ENCODE peak calls at places on chromosomes 11 and 22, in seven cellular contexts. One of them, this sample, is unnamed.
A peak's percentile ranks its signal among the peaks of the same experiment; 100 is the strongest.

GRCh38 chr11:70481625-70482528 is 83.5 kb downstream of the CTTN start:
- DNase-seq in A549: peak; percentile 74
- DNase-seq in GM12878: no peak
- DNase-seq in K562: no peak
- DNase-seq in H1: no peak
- DNase-seq in IMR-90: peak; percentile 63
- DNase-seq in HepG2: no peak
- DNase-seq in this sample: no peak

GRCh38 chr22:19848298-19849224 is 6.1 kb downstream of the GNB1L start:
- DNase-seq in GM12878: no peak
- DNase-seq in IMR-90: no peak
- DNase-seq in A549: peak; percentile 20
- DNase-seq in HepG2: no peak
- DNase-seq in K562: peak; percentile 82
- DNase-seq in H1: no peak
- DNase-seq in this sample: no peak

GRCh38 chr22:43129426-43130425 is 13.5 kb downstream of the MCAT start:
- DNase-seq in H1: no peak
- DNase-seq in GM12878: no peak
- DNase-seq in IMR-90: no peak
- DNase-seq in HepG2: no peak
- DNase-seq in A549: no peak
- DNase-seq in K562: no peak
- DNase-seq in this sample: no peak

GRCh38 chr11:36399745-36400144 is 103.7 kb downstream of the PRR5L start:
- DNase-seq in IMR-90: no peak
- DNase-seq in A549: no peak
- DNase-seq in GM12878: no peak
- DNase-seq in HepG2: no peak
- DNase-seq in K562: no peak
- DNase-seq in H1: no peak
- DNase-seq in this sample: no peak

GRCh38 chr11:74162688-74163467 is 7.9 kb downstream of the C2CD3 start:
- DNase-seq in A549: no peak
- DNase-seq in H1: no peak
- DNase-seq in HepG2: no peak
- DNase-seq in K562: no peak
- DNase-seq in GM12878: peak; percentile 26
- DNase-seq in IMR-90: no peak
- DNase-seq in this sample: no peak

GRCh38 chr11:74437441-74437840 is 29.9 kb downstream of the KCNE3 start:
- DNase-seq in K562: no peak
- DNase-seq in H1: no peak
- DNase-seq in A549: no peak
- DNase-seq in IMR-90: peak; percentile 39
- DNase-seq in GM12878: no peak
- DNase-seq in HepG2: no peak
- DNase-seq in this sample: no peak

GRCh38 chr11:76313913-76314740 is 66.8 kb downstream of the THAP12 start:
- DNase-seq in IMR-90: no peak
- DNase-seq in H1: peak; percentile 25
- DNase-seq in A549: no peak
- DNase-seq in K562: peak; percentile 33
- DNase-seq in HepG2: no peak
- DNase-seq in GM12878: no peak
- DNase-seq in this sample: no peak

GRCh38 chr11:38332046-38332445 is 1734.0 kb upstream of the RAG2 start:
- DNase-seq in HepG2: no peak
- DNase-seq in H1: no peak
- DNase-seq in GM12878: no peak
- DNase-seq in A549: no peak
- DNase-seq in K562: no peak
- DNase-seq in IMR-90: no peak
- DNase-seq in this sample: no peak

GRCh38 chr11:1012740-1013627 is 23.5 kb downstream of the MUC6 start:
- DNase-seq in HepG2: no peak
- DNase-seq in IMR-90: no peak
- DNase-seq in K562: no peak
- DNase-seq in A549: no peak
- DNase-seq in GM12878: no peak
- DNase-seq in H1: no peak
- DNase-seq in this sample: no peak

GRCh38 chr11:1619449-1619848 is 2.5 kb downstream of the KRTAP5-4 start:
- DNase-seq in H1: no peak
- DNase-seq in K562: no peak
- DNase-seq in IMR-90: peak; percentile 15
- DNase-seq in A549: no peak
- DNase-seq in GM12878: no peak
- DNase-seq in HepG2: no peak
- DNase-seq in this sample: no peak

GRCh38 chr11:133181066-133181465 is 351.2 kb downstream of the OPCML start:
- DNase-seq in GM12878: no peak
- DNase-seq in HepG2: no peak
- DNase-seq in A549: no peak
- DNase-seq in H1: no peak
- DNase-seq in K562: no peak
- DNase-seq in IMR-90: no peak
- DNase-seq in this sample: no peak

DNA sequence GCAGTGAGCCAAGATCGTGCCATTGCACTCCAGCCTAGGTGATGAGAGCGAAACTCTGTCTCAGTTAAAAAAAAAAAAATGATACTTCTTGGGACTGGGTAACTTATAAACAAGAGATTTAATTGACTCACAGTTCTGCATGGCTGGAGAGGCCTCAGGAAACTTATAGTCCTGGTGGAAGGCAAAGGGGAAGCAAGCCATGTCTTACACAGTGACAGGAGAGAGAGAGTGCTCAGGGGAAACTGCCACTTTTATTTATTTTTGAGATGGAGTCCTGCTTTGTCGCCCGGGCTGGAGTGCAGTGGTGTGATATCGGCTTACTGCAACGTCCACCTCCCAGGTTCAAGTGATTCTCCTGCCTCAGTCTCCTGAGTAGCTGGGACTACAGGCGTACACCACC is 8.2 kb downstream of the SDF2L1 start:
- DNase-seq in HepG2: no peak
- DNase-seq in GM12878: no peak
- DNase-seq in H1: no peak
- DNase-seq in IMR-90: no peak
- DNase-seq in K562: no peak
- DNase-seq in A549: no peak
- DNase-seq in this sample: no peak
- H3K4me3 ChIP-seq in HepG2: no peak overlapping the region
- H3K4me3 ChIP-seq in GM12878: no peak overlapping the region
- H3K4me3 ChIP-seq in H1: no peak overlapping the region
- H3K4me3 ChIP-seq in IMR-90: no peak overlapping the region
- H3K4me3 ChIP-seq in K562: no peak overlapping the region
- H3K4me3 ChIP-seq in A549: no peak overlapping the region
- H3K4me3 ChIP-seq in this sample: no peak overlapping the region

DNA sequence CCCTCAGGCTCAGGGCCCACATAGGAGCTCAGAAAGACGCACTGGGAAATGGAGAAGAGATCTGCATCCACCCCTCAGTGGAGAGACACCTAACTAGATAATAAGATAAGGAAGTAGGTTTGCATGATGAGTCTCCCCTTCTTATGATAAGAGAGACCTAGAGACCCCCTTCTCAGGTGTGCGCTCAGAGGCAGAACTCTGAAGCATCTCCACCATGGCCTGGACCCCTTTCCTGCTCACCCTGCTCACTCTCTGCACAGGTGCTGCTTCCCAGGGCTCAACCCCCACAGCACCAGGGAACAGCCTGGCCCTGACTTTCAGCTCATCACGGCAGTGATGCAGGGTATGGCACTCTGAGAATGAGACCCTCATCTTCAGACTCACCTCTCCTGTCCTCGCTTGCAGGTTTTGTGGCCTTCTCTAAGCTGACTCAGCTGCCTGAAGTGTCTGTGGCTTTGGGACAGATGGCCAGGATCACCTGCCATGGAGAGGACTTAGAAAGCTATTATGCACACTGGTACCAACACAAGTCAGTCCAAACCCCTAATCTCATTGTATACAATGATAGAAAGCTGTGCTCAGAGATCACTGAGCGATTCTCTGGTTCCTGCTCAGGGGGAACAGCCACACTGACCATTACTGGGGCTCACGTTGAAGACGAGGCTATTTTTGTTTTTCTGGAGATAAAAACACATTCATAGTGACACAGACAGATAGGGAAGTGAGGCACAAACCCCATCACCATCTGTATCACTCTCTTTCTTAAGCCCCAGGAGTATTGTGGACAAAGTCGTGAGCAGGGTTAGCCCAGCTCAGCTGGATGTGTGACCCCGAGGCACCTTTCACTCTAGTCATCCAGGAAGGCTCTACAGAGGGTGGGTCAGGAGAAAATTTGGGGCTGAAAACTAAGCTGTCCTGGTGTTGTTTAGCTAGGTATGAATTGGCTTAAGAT is 29.7 kb upstream of the IGLL5 start:
- DNase-seq in GM12878: no peak
- DNase-seq in H1: no peak
- DNase-seq in A549: no peak
- DNase-seq in HepG2: no peak
- DNase-seq in IMR-90: no peak
- DNase-seq in K562: no peak
- DNase-seq in this sample: no peak
- TF ChIP-seq RFX5 in GM12878: no peak
- TF ChIP-seq RFX5 in H1: no peak
- TF ChIP-seq RFX5 in A549: no peak
- TF ChIP-seq RFX5 in HepG2: no peak
- TF ChIP-seq RFX5 in IMR-90: no peak
- TF ChIP-seq RFX5 in K562: no peak
- TF ChIP-seq RFX5 in this sample: no peak

GRCh38 chr11:17543041-17543440 is 1.2 kb downstream of the USH1C start:
- DNase-seq in GM12878: no peak
- DNase-seq in HepG2: no peak
- DNase-seq in K562: no peak
- DNase-seq in A549: no peak
- DNase-seq in H1: no peak
- DNase-seq in IMR-90: no peak
- DNase-seq in this sample: no peak

GRCh38 chr11:17546240-17546639 is 819 bp upstream of the OTOG start:
- DNase-seq in K562: no peak
- DNase-seq in GM12878: no peak
- DNase-seq in H1: no peak
- DNase-seq in IMR-90: no peak
- DNase-seq in HepG2: no peak
- DNase-seq in A549: no peak
- DNase-seq in this sample: no peak

GRCh38 chr11:17542249-17542648 is 2.0 kb downstream of the USH1C start:
- DNase-seq in HepG2: peak; percentile 62
- DNase-seq in A549: peak; percentile 26
- DNase-seq in K562: no peak
- DNase-seq in IMR-90: no peak
- DNase-seq in GM12878: no peak
- DNase-seq in H1: no peak
- DNase-seq in this sample: no peak

GRCh38 chr11:17543574-17544180 is 539 bp downstream of the USH1C start:
- DNase-seq in IMR-90: no peak
- DNase-seq in K562: no peak
- DNase-seq in GM12878: no peak
- DNase-seq in A549: no peak
- DNase-seq in HepG2: no peak
- DNase-seq in H1: no peak
- DNase-seq in this sample: no peak

GRCh38 chr11:17544181-17544622 is at the start of gene USH1C:
- DNase-seq in H1: no peak
- DNase-seq in IMR-90: no peak
- DNase-seq in HepG2: no peak
- DNase-seq in K562: peak; percentile 97
- DNase-seq in GM12878: no peak
- DNase-seq in A549: peak; percentile 44
- DNase-seq in this sample: peak; percentile 76
- H3K4me3 ChIP-seq in H1: peak within 1 kb of the TSS; percentile 50
- H3K4me3 ChIP-seq in IMR-90: no peak within 1 kb of the TSS
- H3K4me3 ChIP-seq in HepG2: no peak within 1 kb of the TSS
- H3K4me3 ChIP-seq in K562: peak within 1 kb of the TSS; percentile 25
- H3K4me3 ChIP-seq in GM12878: no peak within 1 kb of the TSS
- H3K4me3 ChIP-seq in A549: peak within 1 kb of the TSS; percentile 53
- H3K4me3 ChIP-seq in this sample: no peak within 1 kb of the TSS

GRCh38 chr11:48193876-48194275 is 22.7 kb upstream of the OR4B1 start:
- DNase-seq in K562: no peak
- DNase-seq in IMR-90: peak; percentile 94
- DNase-seq in H1: no peak
- DNase-seq in HepG2: no peak
- DNase-seq in GM12878: no peak
- DNase-seq in A549: no peak
- DNase-seq in this sample: no peak
- TF ChIP-seq RFX5 in K562: no peak
- TF ChIP-seq RFX5 in IMR-90: no peak
- TF ChIP-seq RFX5 in H1: no peak
- TF ChIP-seq RFX5 in HepG2: no peak
- TF ChIP-seq RFX5 in GM12878: no peak
- TF ChIP-seq RFX5 in A549: no peak
- TF ChIP-seq RFX5 in this sample: no peak